ENCODE peak calls at places on chromosome 5, in six cellular contexts. L is mesendoderm, R is neuronal stem cell, I is IMR-90, P is H1, E is H9. W is an unnamed sample.
A peak's percentile ranks its signal among the peaks of the same experiment; 100 is the strongest.

GRCh38 chr5:55997742-55998351 is 3.1 kb upstream of the IL6ST start:
- DNase-seq in L (no peak), R (no peak), I (peak; percentile 87), P (no peak), E (no peak), W (peak; percentile 63)

GRCh38 chr5:51684794-51685355 is 301.6 kb downstream of the ISL1 start:
- DNase-seq in L (no peak), R (no peak), I (no peak), P (no peak), E (no peak), W (no peak)

GRCh38 chr5:32600057-32600622 is 14.8 kb downstream of the SUB1 start:
- DNase-seq in L (no peak), R (no peak), I (peak; percentile 86), P (no peak), E (no peak), W (peak; percentile 47)

GRCh38 chr5:125140855-125141254 is 394.4 kb upstream of the ZNF608 start:
- DNase-seq in L (no peak), R (no peak), I (peak; percentile 93), P (no peak), E (no peak), W (peak; percentile 96)

GRCh38 chr5:58244819-58245478 is 214.9 kb downstream of the PLK2 start:
- DNase-seq in L (peak; percentile 25), R (no peak), I (no peak), P (no peak), E (no peak), W (no peak)

GRCh38 chr5:37823433-37824152 is 16.2 kb downstream of the GDNF start:
- DNase-seq in L (no peak), R (no peak), I (no peak), P (no peak), E (no peak), W (no peak)

GRCh38 chr5:157286761-157287211 is 20.9 kb downstream of the CYFIP2 start:
- DNase-seq in L (no peak), R (no peak), I (no peak), P (no peak), E (no peak), W (no peak)

GRCh38 chr5:74631088-74631960 is 9.2 kb downstream of the ENC1 start:
- DNase-seq in L (peak; percentile 95), R (no peak), I (peak; percentile 82), P (no peak), E (no peak), W (peak; percentile 60)

GRCh38 chr5:107294151-107294550 is 376.6 kb downstream of the EFNA5 start:
- DNase-seq in L (no peak), R (no peak), I (no peak), P (no peak), E (no peak), W (no peak)

GRCh38 chr5:150302301-150303069 is at the start of gene ARSI:
- DNase-seq in L (peak; percentile 92), R (peak; percentile 58), I (no peak), P (no peak), E (peak; percentile 89), W (peak; percentile 62)

GRCh38 chr5:39219433-39219832 is at the start of gene FYB1:
- DNase-seq in L (no peak), R (no peak), I (no peak), P (no peak), E (no peak), W (no peak)

GRCh38 chr5:53164478-53165165 is 55.1 kb upstream of the MOCS2 start:
- DNase-seq in L (no peak), R (no peak), I (no peak), P (no peak), E (no peak), W (no peak)

GRCh38 chr5:26757941-26758340 is 280.4 kb downstream of the CDH9 start:
- DNase-seq in L (no peak), R (no peak), I (no peak), P (no peak), E (no peak), W (no peak)

GRCh38 chr5:14250094-14250777 is 107.1 kb downstream of the TRIO start:
- DNase-seq in L (peak; percentile 88), R (peak; percentile 46), I (peak; percentile 86), P (no peak), E (no peak), W (peak; percentile 52)

GRCh38 chr5:15249152-15249551 is 250.8 kb upstream of the FBXL7 start:
- DNase-seq in L (no peak), R (no peak), I (peak; percentile 84), P (no peak), E (no peak), W (peak; percentile 6)

GRCh38 chr5:10712574-10713366 is 48.3 kb downstream of the DAP start:
- DNase-seq in L (no peak), R (no peak), I (no peak), P (no peak), E (no peak), W (no peak)

GRCh38 chr5:141077826-141078225 is 16.6 kb upstream of the PCDHB2 start:
- DNase-seq in L (no peak), R (no peak), I (no peak), P (no peak), E (no peak), W (no peak)

GRCh38 chr5:142551242-142552067 is 134.4 kb downstream of the FGF1 start:
- DNase-seq in L (peak; percentile 91), R (peak; percentile 47), I (peak; percentile 22), P (peak; percentile 43), E (peak; percentile 82), W (peak; percentile 58)

GRCh38 chr5:172380992-172381643 is 73.2 kb downstream of the SH3PXD2B start:
- DNase-seq in L (no peak), R (no peak), I (peak; percentile 74), P (no peak), E (no peak), W (no peak)

DNA sequence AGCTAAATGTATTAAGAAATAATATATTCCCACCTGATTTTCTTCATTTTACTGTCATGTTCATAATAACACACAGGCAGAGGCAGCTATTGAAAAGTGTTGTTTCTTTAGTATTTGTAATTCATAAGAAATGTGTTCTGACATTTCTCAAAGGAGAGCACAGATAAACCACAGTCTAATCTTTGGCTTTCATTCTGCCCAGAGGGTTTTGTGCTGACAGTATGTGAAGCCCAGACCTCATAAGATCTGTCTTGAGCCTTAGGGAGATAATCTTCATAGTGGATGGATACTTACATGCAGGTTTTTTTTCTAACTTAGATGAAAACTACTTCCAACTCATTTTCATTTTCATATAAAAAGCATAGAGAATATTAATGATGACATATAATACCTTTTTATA is 206.1 kb downstream of the CHSY3 start:
- DNase-seq in L (no peak), R (no peak), I (no peak), P (no peak), E (no peak), W (no peak)
- H2BK15ac ChIP-seq in L (no peak overlapping the region), R (no peak overlapping the region), I (no peak overlapping the region), P (no peak overlapping the region), E (no peak overlapping the region), W (no peak overlapping the region)

DNA sequence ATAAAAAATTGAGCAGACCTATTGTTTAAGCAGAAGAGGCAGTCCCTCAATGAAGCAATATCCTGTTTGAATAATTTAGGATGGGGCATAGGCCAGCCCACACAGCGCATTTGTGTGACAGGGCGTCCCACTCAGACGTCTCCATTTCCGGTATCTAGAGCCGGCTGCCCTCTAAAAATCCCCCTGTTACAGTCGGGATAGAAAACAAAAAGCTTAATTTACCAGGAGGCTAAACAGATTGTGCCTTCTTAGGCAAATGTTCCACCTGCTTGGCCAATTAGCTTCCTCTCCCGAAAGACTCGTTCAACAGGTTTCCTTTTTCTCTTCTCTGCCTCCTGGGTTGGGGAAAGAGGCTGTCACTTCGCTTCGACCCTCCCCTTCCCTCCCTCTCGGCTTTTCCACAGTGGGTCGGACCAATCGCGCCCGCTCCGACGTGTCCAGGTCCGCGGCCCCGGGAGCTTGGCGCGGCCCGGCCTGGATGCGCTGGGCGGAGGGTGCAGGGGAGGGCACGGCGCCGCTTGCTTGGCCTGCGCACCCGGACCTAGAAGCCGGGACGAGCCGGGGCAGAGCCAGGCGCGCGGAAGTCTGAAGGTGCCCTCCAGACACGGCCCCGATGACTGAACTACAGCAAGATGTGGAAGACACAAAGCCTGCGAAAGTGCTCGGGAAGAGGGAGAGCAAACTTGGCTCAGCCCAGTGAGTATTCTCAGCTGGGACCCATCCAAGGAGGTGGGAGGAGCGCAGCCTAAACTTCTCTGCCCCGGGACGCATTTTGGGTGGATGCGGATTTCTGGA is at the start of gene GRAMD2B:
- DNase-seq in L (peak; percentile 96), R (peak; percentile 68), I (peak; percentile 88), P (peak; percentile 64), E (peak; percentile 89), W (peak; percentile 93)
- H4K8ac ChIP-seq in L (no peak within 1 kb of the TSS), R (no peak within 1 kb of the TSS), I (peak within 1 kb of the TSS; percentile 79), P (peak within 1 kb of the TSS; percentile 47), E (no peak within 1 kb of the TSS), W (peak within 1 kb of the TSS; percentile 82)

GRCh38 chr5:135219239-135219638 is 179.8 kb downstream of the MACROH2A1 start:
- DNase-seq in L (no peak), R (no peak), I (no peak), P (no peak), E (no peak), W (no peak)
- H3K4me2 ChIP-seq in L (no peak overlapping the region), R (no peak overlapping the region), I (no peak overlapping the region), P (no peak overlapping the region), E (no peak overlapping the region), W (no peak overlapping the region)

GRCh38 chr5:154794525-154795234 is 39.5 kb downstream of the LARP1 start:
- DNase-seq in L (peak; percentile 56), R (no peak), I (peak; percentile 85), P (no peak), E (no peak), W (peak; percentile 70)
- H2BK15ac ChIP-seq in L (no peak overlapping the region), R (no peak overlapping the region), I (no peak overlapping the region), P (no peak overlapping the region), E (no peak overlapping the region), W (no peak overlapping the region)

GRCh38 chr5:68428232-68428811 is 212.8 kb downstream of the PIK3R1 start:
- DNase-seq in L (no peak), R (no peak), I (no peak), P (no peak), E (no peak), W (no peak)
- H4K8ac ChIP-seq in L (no peak overlapping the region), R (no peak overlapping the region), I (no peak overlapping the region), P (no peak overlapping the region), E (no peak overlapping the region), W (no peak overlapping the region)

GRCh38 chr5:59863777-59864176 is 29.7 kb downstream of the PDE4D start:
- DNase-seq in L (no peak), R (no peak), I (peak; percentile 27), P (no peak), E (no peak), W (peak; percentile 34)

GRCh38 chr5:59864718-59865117 is 28.8 kb downstream of the PDE4D start:
- DNase-seq in L (no peak), R (no peak), I (no peak), P (no peak), E (no peak), W (no peak)
- H3K4me2 ChIP-seq in L (no peak overlapping the region), R (no peak overlapping the region), I (no peak overlapping the region), P (no peak overlapping the region), E (no peak overlapping the region), W (no peak overlapping the region)